ENCODE peak calls at places on chromosomes 4 and X, in four cellular contexts. C, Q, I and B are unnamed samples. For H3K4me1, the result is how much of the 10 kb centered on the place peaks cover.

GRCh38 chr4:152239216-152239615 is 296.7 kb downstream of the FBXW7 start:
- DNase-seq in I (no peak), C (no peak), Q (no peak), B (no peak)

GRCh38 chr4:98722000-98722399 is 63.6 kb upstream of the TSPAN5 start:
- DNase-seq in I (peak), C (no peak), Q (no peak), B (no peak)

GRCh38 chr4:109947918-109948317 is 35.2 kb downstream of the EGF start:
- DNase-seq in I (no peak), Q (no peak), C (no peak), B (no peak)

GRCh38 chrX:41515376-41515775 is 68.2 kb downstream of the NYX start:
- DNase-seq in I (no peak), Q (no peak), C (no peak), B (no peak)

GRCh38 chr4:101730291-101731117 is 60.0 kb upstream of the BANK1 start:
- DNase-seq in I (no peak), C (peak), Q (peak), B (peak)

GRCh38 chr4:174107749-174108354 is 175.6 kb downstream of the FBXO8 start:
- DNase-seq in Q (no peak), C (no peak), I (no peak), B (no peak)

GRCh38 chr4:112411781-112412281 is 104.1 kb downstream of the NEUROG2 start:
- DNase-seq in Q (no peak), C (no peak), I (no peak), B (peak)

GRCh38 chr4:78379991-78380739 is 171.4 kb upstream of the ANXA3 start:
- DNase-seq in I (peak), Q (no peak), C (no peak), B (no peak)

GRCh38 chr4:6391852-6392188 is 80.6 kb downstream of the PPP2R2C start:
- DNase-seq in I (peak), Q (no peak), C (no peak), B (no peak)
- H3K27ac ChIP-seq in I (peak), Q (no peak), C (no peak), B (no peak)

GRCh38 chr4:31530555-31530954 is 810.4 kb downstream of the PCDH7 start:
- DNase-seq in C (no peak), I (no peak), Q (no peak), B (peak)
- H3K4me1 ChIP-seq in C (under half), I (under half), Q (under half), B (under half)

GRCh38 chr4:186702297-186702696 is 21.4 kb downstream of the FAT1 start:
- DNase-seq in I (no peak), Q (no peak), C (no peak), B (no peak)

GRCh38 chr4:186700746-186701145 is 22.9 kb downstream of the FAT1 start:
- DNase-seq in Q (no peak), C (peak), I (no peak), B (no peak)

GRCh38 chr4:186699881-186700397 is 23.7 kb downstream of the FAT1 start:
- DNase-seq in I (no peak), C (no peak), Q (no peak), B (no peak)

GRCh38 chr4:186701788-186702187 is 21.9 kb downstream of the FAT1 start:
- DNase-seq in I (no peak), Q (no peak), C (no peak), B (no peak)

DNA sequence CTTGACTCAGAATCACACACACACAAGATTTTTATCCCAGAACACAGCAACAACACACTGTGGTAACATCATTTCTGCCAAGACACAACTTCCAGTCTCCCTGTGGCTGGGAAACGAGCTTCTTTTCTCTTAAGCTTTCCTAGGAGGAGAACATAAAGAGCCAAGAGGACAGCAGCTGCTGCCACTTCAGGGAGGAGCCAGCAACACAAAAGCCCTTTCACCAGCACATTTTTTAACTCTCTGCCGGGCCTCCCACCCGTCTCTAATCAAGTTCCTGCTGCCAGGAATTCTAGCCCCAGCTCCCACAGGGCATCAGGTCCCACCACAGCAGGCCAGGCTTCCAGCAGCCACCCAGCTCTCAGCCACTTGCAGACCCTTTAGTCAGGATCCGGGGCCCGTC is 22.4 kb downstream of the FAT1 start:
- DNase-seq in C (peak), I (no peak), Q (peak), B (no peak)
- H3K27ac ChIP-seq in C (peak), I (no peak), Q (peak), B (peak)

GRCh38 chr4:168614316-168615057 is 117.6 kb downstream of the PALLD start:
- DNase-seq in Q (no peak), I (no peak), C (no peak), B (no peak)
- H3K4me1 ChIP-seq in Q (under half), I (under half), C (under half), B (under half)

GRCh38 chrX:39309721-39310152 is 508.5 kb downstream of the MID1IP1 start:
- DNase-seq in C (no peak), I (no peak), Q (no peak), B (no peak)

GRCh38 chrX:39307488-39307887 is 506.2 kb downstream of the MID1IP1 start:
- DNase-seq in Q (no peak), I (no peak), C (no peak), B (no peak)

GRCh38 chrX:39308126-39308525 is 506.9 kb downstream of the MID1IP1 start:
- DNase-seq in I (no peak), C (no peak), Q (no peak), B (no peak)

GRCh38 chrX:39310925-39311324 is 509.7 kb downstream of the MID1IP1 start:
- DNase-seq in C (no peak), Q (no peak), I (no peak), B (no peak)

DNA sequence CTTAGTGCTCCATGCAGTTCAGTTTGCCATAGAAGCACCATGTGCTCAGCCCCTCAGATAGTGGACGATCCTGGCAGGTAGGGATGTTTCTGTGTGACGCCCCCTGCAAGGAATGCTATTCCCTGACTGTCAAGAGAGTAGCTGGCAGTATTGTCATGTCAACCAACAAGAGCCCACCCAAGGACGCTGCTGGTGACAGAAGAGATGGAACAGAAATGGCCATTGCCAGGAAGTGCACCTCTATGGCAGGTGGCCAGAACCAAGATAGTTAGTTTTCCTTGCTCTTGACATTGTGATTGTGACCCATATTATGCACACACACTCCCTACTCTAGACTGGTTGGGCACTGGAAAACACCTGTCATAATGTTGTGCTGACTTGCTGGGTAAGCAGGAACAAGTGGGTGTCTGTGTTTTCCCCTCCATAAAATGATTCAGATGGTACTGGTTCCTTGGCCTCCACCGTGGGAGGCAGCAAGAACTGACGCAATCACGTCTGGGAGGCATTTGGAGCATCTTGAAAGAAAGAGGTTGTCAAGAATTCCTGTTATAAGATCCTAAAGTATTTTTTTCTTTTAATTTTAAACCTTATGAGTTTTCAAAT is 507.9 kb downstream of the MID1IP1 start:
- DNase-seq in C (no peak), Q (no peak), I (no peak), B (no peak)
- H3K27ac ChIP-seq in C (no peak), Q (no peak), I (no peak), B (no peak)

DNA sequence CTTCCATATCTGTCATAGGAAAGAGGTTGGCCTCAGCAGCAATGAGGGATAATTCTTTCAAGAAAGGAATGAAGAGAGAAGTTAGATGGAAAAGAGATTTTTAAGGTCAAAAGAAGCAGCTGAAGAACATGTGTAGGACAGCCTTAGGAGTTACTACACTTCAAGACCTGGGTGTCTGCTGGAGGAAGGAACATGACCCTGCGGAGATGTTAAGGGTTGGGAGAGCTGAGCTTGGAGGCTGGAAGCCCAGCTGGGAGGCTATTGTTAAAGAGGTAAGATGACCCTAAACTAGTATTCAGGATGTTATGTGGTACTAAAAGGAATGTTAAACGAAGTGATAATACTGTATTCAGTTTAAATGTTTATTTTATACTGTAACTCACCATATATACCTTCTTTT is 15.0 kb downstream of the HADH start:
- DNase-seq in I (no peak), Q (no peak), C (no peak), B (no peak)
- H3K4me1 ChIP-seq in I (under half), Q (under half), C (under half), B (under half)

GRCh38 chrX:49205443-49205842 is 5.5 kb upstream of the SYP start:
- DNase-seq in C (no peak), I (no peak), Q (no peak), B (no peak)
- H3K27ac ChIP-seq in C (no peak), I (no peak), Q (no peak), B (no peak)

GRCh38 chr4:168647976-168648375 is 151.1 kb downstream of the PALLD start:
- DNase-seq in C (no peak), Q (no peak), I (no peak), B (peak)
- H3K4me1 ChIP-seq in C (under half), Q (under half), I (under half), B (under half)

DNA sequence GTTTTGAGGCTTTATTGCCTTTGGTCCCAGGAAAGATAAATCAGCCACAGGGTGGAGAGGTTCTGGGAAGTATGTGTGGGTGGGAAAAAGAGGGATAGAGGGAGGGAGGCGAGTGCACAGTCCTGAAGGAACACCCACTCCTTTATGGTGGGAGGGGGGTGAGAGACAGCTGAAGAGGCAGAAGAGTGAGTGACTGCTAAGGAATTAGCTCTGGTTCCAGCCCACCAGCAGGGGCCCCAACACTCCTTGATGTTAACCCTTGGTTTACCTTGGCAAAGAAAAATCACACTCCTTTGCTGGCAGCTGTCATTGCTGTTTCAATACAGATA is 82.0 kb downstream of the HS6ST2 start:
- DNase-seq in I (no peak), Q (no peak), C (no peak), B (no peak)
- H3K27ac ChIP-seq in I (no peak), Q (no peak), C (no peak), B (no peak)

DNA sequence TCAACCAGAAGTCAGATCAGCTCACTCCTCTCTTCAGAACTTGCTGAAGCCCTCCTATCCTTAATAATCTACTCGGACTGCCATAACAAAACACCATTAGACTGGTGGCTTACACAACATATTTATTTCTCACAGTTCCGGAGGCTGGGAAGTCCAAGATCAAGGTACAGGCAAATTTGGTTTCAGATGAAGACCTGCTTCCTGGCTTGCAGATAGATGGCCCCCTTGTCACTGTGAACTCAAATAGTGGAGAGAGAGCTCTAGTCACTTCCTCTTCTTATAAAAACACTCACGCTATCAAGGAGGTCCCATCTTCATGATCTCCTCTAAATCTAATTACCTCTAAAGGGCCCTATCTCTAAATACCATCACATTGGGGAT is 125.1 kb downstream of the CAMK2D start:
- DNase-seq in I (no peak), Q (no peak), C (no peak), B (no peak)
- H3K4me1 ChIP-seq in I (under half), Q (under half), C (under half), B (under half)